ENCODE peak calls at places on chromosome 4, in eight cellular contexts. X is AG09309, C is NCI-H1105, S is NCI-H1417, P is SW480, M is RWPE1, E is GM10248, K is iris pigment epithelial cell. A is an unnamed sample.

GRCh38 chr4:7206856-7207567 is 14.7 kb downstream of the SORCS2 start:
- DNase-seq in X (peak), C (no peak), S (no peak), P (peak), M (peak), E (no peak), K (peak), A (no peak)

GRCh38 chr4:183329954-183330742 is 7.9 kb upstream of the CLDN24 start:
- DNase-seq in X (no peak), C (no peak), S (no peak), P (no peak), M (no peak), E (no peak), K (no peak), A (no peak)

GRCh38 chr4:110475881-110476818 is at the start of gene ENPEP:
- DNase-seq in X (no peak), C (no peak), S (peak), P (no peak), M (no peak), E (no peak), K (peak), A (no peak)

GRCh38 chr4:153275380-153276276 is 68.9 kb upstream of the MND1 start:
- DNase-seq in X (no peak), C (no peak), S (no peak), P (no peak), M (no peak), E (no peak), K (no peak), A (no peak)

GRCh38 chr4:155914782-155915181 is 11.3 kb downstream of the TDO2 start:
- DNase-seq in X (no peak), C (no peak), S (no peak), P (no peak), M (no peak), E (no peak), K (peak), A (no peak)

GRCh38 chr4:139951051-139951450 is 202.9 kb downstream of the MAML3 start:
- DNase-seq in X (no peak), C (no peak), S (no peak), P (no peak), M (no peak), E (peak), K (peak), A (peak)

GRCh38 chr4:7160439-7160838 is 31.9 kb upstream of the SORCS2 start:
- DNase-seq in X (no peak), C (no peak), S (no peak), P (no peak), M (no peak), E (no peak), K (no peak), A (no peak)

GRCh38 chr4:170087163-170087700 is 2.5 kb downstream of the AADAT start:
- DNase-seq in X (no peak), C (no peak), S (no peak), P (no peak), M (no peak), E (no peak), K (peak), A (no peak)

GRCh38 chr4:66187175-66187720 is 517.0 kb upstream of the EPHA5 start:
- DNase-seq in X (no peak), C (peak), S (no peak), P (no peak), M (no peak), E (no peak), K (no peak), A (no peak)

GRCh38 chr4:8540072-8540471 is 40.1 kb upstream of the GPR78 start:
- DNase-seq in X (no peak), C (no peak), S (no peak), P (no peak), M (no peak), E (no peak), K (no peak), A (peak)

GRCh38 chr4:168574581-168575295 is 77.9 kb downstream of the PALLD start:
- DNase-seq in X (no peak), C (peak), S (no peak), P (peak), M (no peak), E (no peak), K (peak), A (no peak)

GRCh38 chr4:126777649-126778048 is 855.1 kb upstream of the INTU start:
- DNase-seq in X (peak), C (no peak), S (no peak), P (no peak), M (peak), E (no peak), K (peak), A (no peak)

GRCh38 chr4:20172070-20172760 is 79.5 kb upstream of the SLIT2 start:
- DNase-seq in X (no peak), C (no peak), S (no peak), P (no peak), M (no peak), E (no peak), K (peak), A (no peak)

GRCh38 chr4:173420821-173421220 is 21.9 kb upstream of the SCRG1 start:
- DNase-seq in X (no peak), C (no peak), S (no peak), P (no peak), M (no peak), E (no peak), K (no peak), A (no peak)

GRCh38 chr4:3257125-3257690 is 8.2 kb downstream of the MSANTD1 start:
- DNase-seq in X (no peak), C (peak), S (peak), P (no peak), M (peak), E (no peak), K (no peak), A (no peak)

GRCh38 chr4:177118596-177118995 is 191.1 kb upstream of the NEIL3 start:
- DNase-seq in X (peak), C (no peak), S (no peak), P (no peak), M (no peak), E (no peak), K (peak), A (no peak)

GRCh38 chr4:119099227-119099910 is 36.3 kb upstream of the MYOZ2 start:
- DNase-seq in X (peak), C (no peak), S (no peak), P (no peak), M (no peak), E (no peak), K (peak), A (no peak)

GRCh38 chr4:3299122-3299521 is 6.3 kb downstream of the RGS12 start:
- DNase-seq in X (no peak), C (no peak), S (no peak), P (no peak), M (no peak), E (no peak), K (no peak), A (no peak)

GRCh38 chr4:153142700-153143438 is 61.4 kb upstream of the TRIM2 start:
- DNase-seq in X (no peak), C (peak), S (peak), P (peak), M (peak), E (peak), K (peak), A (peak)

GRCh38 chr4:153731239-153731638 is 28.6 kb downstream of the RNF175 start:
- DNase-seq in X (peak), C (no peak), S (no peak), P (peak), M (peak), E (no peak), K (peak), A (no peak)

GRCh38 chr4:128287159-128287870 is at the start of gene PGRMC2:
- DNase-seq in X (no peak), C (no peak), S (peak), P (peak), M (peak), E (no peak), K (peak), A (peak)

GRCh38 chr4:177596035-177596434 is 153.8 kb upstream of the AGA start:
- DNase-seq in X (peak), C (no peak), S (no peak), P (peak), M (peak), E (no peak), K (peak), A (no peak)

GRCh38 chr4:138035781-138036258 is 206.3 kb downstream of the SLC7A11 start:
- DNase-seq in X (no peak), C (peak), S (peak), P (peak), M (peak), E (peak), K (peak), A (peak)

GRCh38 chr4:183384516-183384915 is 59.9 kb upstream of the CDKN2AIP start:
- DNase-seq in X (no peak), C (no peak), S (no peak), P (no peak), M (no peak), E (no peak), K (no peak), A (no peak)

GRCh38 chr4:114519368-114519767 is 79.2 kb upstream of the UGT8 start:
- DNase-seq in X (no peak), C (no peak), S (no peak), P (no peak), M (no peak), E (no peak), K (no peak), A (no peak)

GRCh38 chr4:5916229-5916628 is 23.3 kb upstream of the CRMP1 start:
- DNase-seq in X (no peak), C (no peak), S (no peak), P (no peak), M (no peak), E (no peak), K (no peak), A (no peak)

GRCh38 chr4:159503243-159503642 is 400.4 kb downstream of the RAPGEF2 start:
- DNase-seq in X (no peak), C (no peak), S (no peak), P (no peak), M (no peak), E (no peak), K (peak), A (no peak)

GRCh38 chr4:25702848-25703247 is 47.2 kb downstream of the SLC34A2 start:
- DNase-seq in X (peak), C (no peak), S (no peak), P (no peak), M (no peak), E (no peak), K (peak), A (no peak)

GRCh38 chr4:171588146-171588545 is 225.1 kb upstream of the GALNTL6 start:
- DNase-seq in X (no peak), C (peak), S (no peak), P (peak), M (no peak), E (no peak), K (no peak), A (no peak)

GRCh38 chr4:151408630-151409469 is at the start of gene FHIP1A:
- DNase-seq in X (no peak), C (peak), S (peak), P (peak), M (peak), E (peak), K (peak), A (peak)

A was measured in MM.1S.